ENCODE peak calls at places on chromosome 21, in six cellular contexts. F is SK-N-SH, Z is upper lobe of right lung, J is A549, R is H7, O is BE2C. L is an unnamed sample.

GRCh38 chr21:34191876-34192275 is 118.5 kb downstream of the MRPS6 start:
- DNase-seq in J (no peak), F (no peak), Z (no peak), R (no peak), O (no peak), L (no peak)

GRCh38 chr21:22965455-22966125 is 1967.4 kb downstream of the NCAM2 start:
- DNase-seq in O (no peak), R (no peak), F (no peak), J (no peak), Z (no peak), L (no peak)

GRCh38 chr21:32844653-32845443 is 73.3 kb upstream of the PAXBP1 start:
- DNase-seq in J (peak), Z (no peak), R (no peak), O (no peak), F (no peak), L (no peak)

GRCh38 chr21:35226302-35226701 is 177.2 kb upstream of the RUNX1 start:
- DNase-seq in R (no peak), Z (no peak), F (no peak), J (no peak), O (no peak), L (no peak)

GRCh38 chr21:30206551-30207251 is 9.2 kb downstream of the CLDN8 start:
- DNase-seq in Z (no peak), J (no peak), O (no peak), F (no peak), R (no peak), L (no peak)

GRCh38 chr21:31342328-31342727 is 1.7 kb downstream of the TIAM1 start:
- DNase-seq in J (no peak), F (no peak), O (no peak), R (no peak), Z (no peak), L (no peak)

GRCh38 chr21:34889537-34890257 is 159.4 kb downstream of the RUNX1 start:
- DNase-seq in O (peak), Z (peak), F (peak), R (peak), J (peak), L (peak)

GRCh38 chr21:37939251-37939650 is 23.0 kb upstream of the KCNJ6 start:
- DNase-seq in F (no peak), Z (no peak), O (no peak), J (no peak), R (no peak), L (no peak)

GRCh38 chr21:34345091-34345871 is 18.5 kb upstream of the KCNE2 start:
- DNase-seq in R (no peak), Z (no peak), J (no peak), F (no peak), O (no peak), L (no peak)

GRCh38 chr21:32954353-32954752 is 71.4 kb upstream of the OLIG2 start:
- DNase-seq in F (no peak), Z (no peak), J (no peak), R (no peak), O (no peak), L (no peak)

GRCh38 chr21:37507716-37508115 is 141.1 kb downstream of the DYRK1A start:
- DNase-seq in F (no peak), O (no peak), Z (no peak), R (no peak), J (no peak), L (no peak)

GRCh38 chr21:38853421-38853919 is 47.7 kb downstream of the ETS2 start:
- DNase-seq in Z (no peak), R (no peak), J (peak), F (no peak), O (peak), L (peak)

GRCh38 chr21:14589855-14590563 is 43.9 kb upstream of the SAMSN1 start:
- DNase-seq in O (no peak), R (no peak), J (no peak), Z (no peak), F (no peak), L (no peak)

GRCh38 chr21:32359719-32360260 is 33.0 kb downstream of the URB1 start:
- DNase-seq in J (peak), F (no peak), Z (no peak), O (no peak), R (no peak), L (no peak)

GRCh38 chr21:24856326-24856725 is 751.0 kb downstream of the MRPL39 start:
- DNase-seq in O (no peak), F (no peak), Z (no peak), J (no peak), R (no peak), L (no peak)

GRCh38 chr21:43731891-43732711 is 13.2 kb downstream of the PDXK start:
- DNase-seq in R (no peak), F (no peak), Z (peak), O (no peak), J (no peak), L (no peak)

GRCh38 chr21:39527664-39528381 is 76.1 kb downstream of the SH3BGR start:
- DNase-seq in F (no peak), O (no peak), J (no peak), R (no peak), Z (no peak), L (no peak)

GRCh38 chr21:43207868-43208267 is 39.1 kb downstream of the CRYAA start:
- DNase-seq in F (no peak), Z (peak), O (no peak), R (no peak), J (no peak), L (peak)

GRCh38 chr21:36839123-36839522 is 127.3 kb downstream of the HLCS start:
- DNase-seq in F (no peak), Z (no peak), O (no peak), J (no peak), R (no peak), L (no peak)

GRCh38 chr21:34311561-34312330 is 52.1 kb upstream of the KCNE2 start:
- DNase-seq in O (no peak), R (no peak), F (no peak), J (no peak), Z (no peak), L (no peak)

GRCh38 chr21:37263827-37264226 is 3.3 kb downstream of the VPS26C start:
- DNase-seq in F (no peak), O (no peak), Z (no peak), J (no peak), R (no peak), L (no peak)

GRCh38 chr21:34845521-34846213 is 176.9 kb downstream of the CLIC6 start:
- DNase-seq in R (no peak), J (no peak), F (no peak), Z (peak), O (no peak), L (no peak)

GRCh38 chr21:28624626-28625025 is 368.1 kb downstream of the LTN1 start:
- DNase-seq in O (no peak), F (no peak), R (no peak), J (no peak), Z (no peak), L (no peak)

GRCh38 chr21:38503588-38503987 is 5.3 kb upstream of the ERG start:
- DNase-seq in F (peak), Z (no peak), J (no peak), O (peak), R (no peak), L (no peak)

GRCh38 chr21:33383056-33383888 is 19.9 kb upstream of the IFNGR2 start:
- DNase-seq in J (no peak), F (no peak), O (peak), R (no peak), Z (peak), L (peak)

GRCh38 chr21:36703123-36703522 is 4.2 kb downstream of the SIM2 start:
- DNase-seq in R (peak), Z (no peak), O (no peak), J (no peak), F (no peak), L (no peak)

GRCh38 chr21:43005635-43006034 is 31.3 kb downstream of the PKNOX1 start:
- DNase-seq in R (no peak), F (no peak), O (no peak), Z (no peak), J (no peak), L (no peak)

GRCh38 chr21:27359141-27359540 is 392.3 kb upstream of the ADAMTS5 start:
- DNase-seq in Z (no peak), R (no peak), J (no peak), O (no peak), F (no peak), L (no peak)

GRCh38 chr21:29064850-29065481 is 8.5 kb downstream of the CCT8 start:
- DNase-seq in O (no peak), R (no peak), Z (no peak), J (no peak), F (no peak), L (no peak)

GRCh38 chr21:34205811-34206635 is 132.6 kb downstream of the MRPS6 start:
- DNase-seq in O (no peak), Z (no peak), J (no peak), R (no peak), F (no peak), L (no peak)

GRCh38 chr21:28893687-28894086 is 99.0 kb downstream of the LTN1 start:
- DNase-seq in Z (no peak), J (no peak), R (no peak), O (no peak), F (no peak), L (no peak)

GRCh38 chr21:43718872-43719747 is at the start of gene PDXK:
- DNase-seq in R (peak), F (peak), J (peak), O (peak), Z (peak), L (peak)

GRCh38 chr21:37077403-37077802 is 4.3 kb downstream of the TTC3 start:
- DNase-seq in O (no peak), J (no peak), F (no peak), Z (no peak), R (no peak), L (no peak)

GRCh38 chr21:29939859-29940245 is at the start of gene GRIK1:
- DNase-seq in Z (no peak), F (no peak), R (peak), O (no peak), J (no peak), L (no peak)

GRCh38 chr21:36936361-36937135 is 29.9 kb downstream of the HLCS start:
- DNase-seq in R (no peak), J (no peak), O (no peak), Z (no peak), F (no peak), L (no peak)

DNA sequence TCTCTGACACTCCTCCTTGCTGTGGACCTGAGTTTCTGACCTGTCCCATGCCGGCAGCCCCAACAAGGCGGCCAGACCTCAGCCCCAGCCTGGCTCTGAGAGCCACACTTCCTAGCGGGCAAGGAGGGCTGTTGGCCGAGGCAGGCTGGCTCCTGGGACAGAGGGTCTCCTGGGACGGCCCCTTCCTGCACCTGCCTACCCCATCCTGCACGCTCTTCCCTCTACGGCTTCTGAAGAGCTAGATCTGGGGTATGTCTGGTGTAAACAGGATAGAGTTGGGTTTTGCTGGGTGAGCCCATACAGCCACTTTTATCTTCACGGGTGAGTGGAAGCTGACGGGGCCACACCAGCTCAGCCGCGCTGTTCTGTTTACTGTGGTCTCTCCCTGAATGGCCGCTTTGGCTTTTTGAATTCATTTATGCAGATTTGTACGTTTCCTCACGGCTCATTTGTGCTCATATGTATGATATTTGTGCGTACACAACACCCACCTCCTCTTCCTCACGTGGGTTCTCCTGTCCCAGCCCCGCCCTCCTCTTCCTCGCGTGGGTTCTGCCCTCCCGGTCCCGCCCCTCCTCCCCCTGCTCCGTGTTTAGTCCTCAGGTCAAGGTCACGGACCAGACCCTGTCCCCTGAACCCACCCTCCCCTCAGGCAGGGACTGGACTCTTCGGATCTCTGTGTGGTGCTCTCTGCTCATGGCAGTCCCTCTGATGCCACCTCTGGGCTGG is 34.7 kb upstream of the POFUT2 start:
- DNase-seq in F (no peak), Z (peak), R (peak), J (no peak), O (peak), L (peak)
- H3K4me3 ChIP-seq in F (no peak), Z (no peak), R (no peak), J (no peak), O (no peak), L (no peak)

GRCh38 chr21:45935628-45936027 is 45.9 kb upstream of the COL6A1 start:
- DNase-seq in F (no peak), O (no peak), R (peak), Z (no peak), J (no peak), L (no peak)
- H3K4me3 ChIP-seq in F (no peak), O (no peak), R (no peak), Z (no peak), J (no peak), L (no peak)

GRCh38 chr21:26170471-26171309 is at the start of gene APP:
- DNase-seq in F (peak), Z (peak), O (peak), R (peak), J (peak), L (peak)

GRCh38 chr21:26169611-26170470 is 729 bp downstream of the APP start:
- DNase-seq in R (peak), O (peak), J (peak), Z (peak), F (peak), L (peak)

GRCh38 chr21:26165331-26165730 is 5.2 kb downstream of the APP start:
- DNase-seq in J (no peak), O (no peak), Z (no peak), F (no peak), R (no peak), L (no peak)

GRCh38 chr21:26169061-26169610 is 1.4 kb downstream of the APP start:
- DNase-seq in Z (no peak), R (peak), F (peak), O (peak), J (peak), L (no peak)

GRCh38 chr21:26167593-26167992 is 3.0 kb downstream of the APP start:
- DNase-seq in F (no peak), J (no peak), O (no peak), Z (no peak), R (no peak), L (no peak)
- H3K4me3 ChIP-seq in F (peak), J (no peak), O (peak), Z (peak), R (peak), L (peak)

GRCh38 chr21:45818276-45818903 is 163.2 kb upstream of the COL6A1 start:
- DNase-seq in Z (no peak), J (peak), F (no peak), R (no peak), O (no peak), L (no peak)
- H3K4me3 ChIP-seq in Z (no peak), J (no peak), F (no peak), R (no peak), O (no peak), L (no peak)

GRCh38 chr21:41763996-41764395 is 2.9 kb downstream of the RIPK4 start:
- DNase-seq in J (no peak), F (no peak), Z (no peak), O (no peak), R (no peak), L (no peak)
- H3K4me3 ChIP-seq in J (no peak), F (no peak), Z (no peak), O (no peak), R (no peak), L (peak)

GRCh38 chr21:18245493-18245967 is 897 bp downstream of the CHODL start:
- DNase-seq in Z (no peak), R (peak), J (no peak), O (peak), F (peak), L (no peak)
- H3K4me3 ChIP-seq in Z (peak), R (peak), J (no peak), O (peak), F (no peak), L (no peak)

DNA sequence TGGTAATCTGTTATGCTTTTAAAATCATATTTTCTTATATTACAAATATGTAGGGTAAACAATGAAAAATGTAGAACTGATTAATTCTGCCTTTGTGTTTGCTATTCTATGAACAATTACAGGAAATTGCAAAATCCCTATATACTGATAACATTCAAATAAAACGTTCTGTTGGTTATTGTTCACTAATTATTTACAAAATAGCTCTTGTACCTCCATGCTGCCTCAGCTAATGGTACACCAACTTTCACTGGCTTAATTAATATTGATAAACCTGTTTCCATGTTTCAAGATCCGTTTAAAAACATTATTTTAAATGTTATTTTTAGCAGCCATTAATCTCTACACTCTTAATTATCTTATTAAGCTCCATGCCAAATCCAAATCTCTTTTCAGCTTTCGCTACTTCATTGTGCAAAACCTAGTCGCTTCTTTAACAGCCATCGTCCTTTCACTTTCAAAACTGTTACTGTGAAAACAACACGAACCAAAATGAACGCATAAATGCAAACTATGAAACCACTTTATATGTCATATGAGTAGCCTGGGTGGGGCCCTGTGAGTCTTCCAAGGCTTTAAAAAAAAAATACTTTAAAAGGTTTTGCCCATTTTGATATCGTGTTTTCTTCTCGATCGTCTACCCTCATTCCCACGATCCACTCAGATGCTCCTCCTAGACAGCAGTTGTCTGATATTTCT is 807.0 kb downstream of the USP25 start:
- DNase-seq in Z (no peak), O (no peak), F (no peak), R (no peak), J (no peak), L (no peak)
- H3K4me3 ChIP-seq in Z (peak), O (peak), F (peak), R (no peak), J (peak), L (peak)